ENCODE peak calls at places on chromosomes 11 and 22, in five cellular contexts. One of them, this sample, is unnamed.

GRCh38 chr11:10605941-10606381 is 37.5 kb upstream of the LYVE1 start:
- DNase-seq in CD4-positive, alpha-beta T cell: no peak
- DNase-seq in kidney: no peak
- DNase-seq in mammary epithelial cell: no peak
- DNase-seq in retinal pigment epithelial cell: no peak
- DNase-seq in this sample: no peak

GRCh38 chr22:38345782-38346181 is 28.5 kb upstream of the CSNK1E start:
- DNase-seq in retinal pigment epithelial cell: no peak
- DNase-seq in kidney: peak
- DNase-seq in CD4-positive, alpha-beta T cell: no peak
- DNase-seq in mammary epithelial cell: no peak
- DNase-seq in this sample: no peak

GRCh38 chr11:62922653-62923371 is 1.6 kb upstream of the CHRM1 start:
- DNase-seq in retinal pigment epithelial cell: no peak
- DNase-seq in mammary epithelial cell: no peak
- DNase-seq in kidney: peak
- DNase-seq in CD4-positive, alpha-beta T cell: no peak
- DNase-seq in this sample: no peak

GRCh38 chr22:29230916-29231875 is 25.5 kb downstream of the EMID1 start:
- DNase-seq in kidney: peak
- DNase-seq in CD4-positive, alpha-beta T cell: no peak
- DNase-seq in mammary epithelial cell: no peak
- DNase-seq in retinal pigment epithelial cell: no peak
- DNase-seq in this sample: no peak

GRCh38 chr11:119660166-119660720 is 68.8 kb downstream of the NECTIN1 start:
- DNase-seq in CD4-positive, alpha-beta T cell: no peak
- DNase-seq in mammary epithelial cell: no peak
- DNase-seq in kidney: no peak
- DNase-seq in retinal pigment epithelial cell: no peak
- DNase-seq in this sample: no peak

GRCh38 chr11:69599502-69599901 is 41.5 kb upstream of the CCND1 start:
- DNase-seq in kidney: no peak
- DNase-seq in retinal pigment epithelial cell: peak
- DNase-seq in mammary epithelial cell: no peak
- DNase-seq in CD4-positive, alpha-beta T cell: no peak
- DNase-seq in this sample: no peak

GRCh38 chr22:21570398-21570797 is 2.9 kb downstream of the UBE2L3 start:
- DNase-seq in CD4-positive, alpha-beta T cell: no peak
- DNase-seq in retinal pigment epithelial cell: no peak
- DNase-seq in mammary epithelial cell: no peak
- DNase-seq in kidney: no peak
- DNase-seq in this sample: no peak

GRCh38 chr11:102256251-102256650 is 61.0 kb upstream of the BIRC3 start:
- DNase-seq in mammary epithelial cell: peak
- DNase-seq in retinal pigment epithelial cell: no peak
- DNase-seq in kidney: no peak
- DNase-seq in CD4-positive, alpha-beta T cell: no peak
- DNase-seq in this sample: no peak

GRCh38 chr11:32391965-32392553 is 43.3 kb downstream of the WT1 start:
- DNase-seq in kidney: no peak
- DNase-seq in mammary epithelial cell: no peak
- DNase-seq in retinal pigment epithelial cell: no peak
- DNase-seq in CD4-positive, alpha-beta T cell: no peak
- DNase-seq in this sample: no peak

GRCh38 chr11:64859542-64860414 is 15.3 kb upstream of the CDC42BPG start:
- DNase-seq in kidney: peak
- DNase-seq in mammary epithelial cell: no peak
- DNase-seq in retinal pigment epithelial cell: no peak
- DNase-seq in CD4-positive, alpha-beta T cell: no peak
- DNase-seq in this sample: no peak

GRCh38 chr11:2262301-2263011 is 7.9 kb downstream of the ASCL2 start:
- DNase-seq in kidney: no peak
- DNase-seq in retinal pigment epithelial cell: no peak
- DNase-seq in CD4-positive, alpha-beta T cell: no peak
- DNase-seq in mammary epithelial cell: no peak
- DNase-seq in this sample: no peak

GRCh38 chr22:32106930-32107329 is 52.2 kb downstream of the C22orf42 start:
- DNase-seq in retinal pigment epithelial cell: no peak
- DNase-seq in CD4-positive, alpha-beta T cell: no peak
- DNase-seq in mammary epithelial cell: peak
- DNase-seq in kidney: no peak
- DNase-seq in this sample: no peak

GRCh38 chr11:70233511-70233919 is 30.4 kb downstream of the FADD start:
- DNase-seq in CD4-positive, alpha-beta T cell: no peak
- DNase-seq in kidney: no peak
- DNase-seq in retinal pigment epithelial cell: peak
- DNase-seq in mammary epithelial cell: peak
- DNase-seq in this sample: no peak

GRCh38 chr11:8683115-8683807 is 669 bp downstream of the RPL27A start:
- DNase-seq in retinal pigment epithelial cell: no peak
- DNase-seq in CD4-positive, alpha-beta T cell: peak
- DNase-seq in kidney: no peak
- DNase-seq in mammary epithelial cell: no peak
- DNase-seq in this sample: no peak

GRCh38 chr11:271316-271715 is 6.9 kb upstream of the NLRP6 start:
- DNase-seq in mammary epithelial cell: no peak
- DNase-seq in CD4-positive, alpha-beta T cell: no peak
- DNase-seq in retinal pigment epithelial cell: no peak
- DNase-seq in kidney: peak
- DNase-seq in this sample: no peak

GRCh38 chr11:10728779-10729472 is 22.1 kb upstream of the CTR9 start:
- DNase-seq in mammary epithelial cell: no peak
- DNase-seq in kidney: peak
- DNase-seq in retinal pigment epithelial cell: no peak
- DNase-seq in CD4-positive, alpha-beta T cell: no peak
- DNase-seq in this sample: no peak

GRCh38 chr11:111960916-111961315 is 23.8 kb downstream of the DIXDC1 start:
- DNase-seq in mammary epithelial cell: peak
- DNase-seq in retinal pigment epithelial cell: peak
- DNase-seq in CD4-positive, alpha-beta T cell: no peak
- DNase-seq in kidney: no peak
- DNase-seq in this sample: no peak

GRCh38 chr22:24303007-24303406 is 32.4 kb downstream of the SPECC1L start:
- DNase-seq in retinal pigment epithelial cell: no peak
- DNase-seq in mammary epithelial cell: no peak
- DNase-seq in kidney: no peak
- DNase-seq in CD4-positive, alpha-beta T cell: no peak
- DNase-seq in this sample: no peak

GRCh38 chr22:40463727-40464126 is 93.3 kb downstream of the SGSM3 start:
- DNase-seq in CD4-positive, alpha-beta T cell: peak
- DNase-seq in mammary epithelial cell: no peak
- DNase-seq in retinal pigment epithelial cell: no peak
- DNase-seq in kidney: no peak
- DNase-seq in this sample: no peak